ENCODE peak calls at places on chromosomes 4 and X, in ten cellular contexts. F is HCT116, P is GM23248, J is A549, N is lung, H is IMR-90, T is H9, R is endodermal cell, L is cardiac muscle cell, B is OCI-LY7. I is an unnamed sample.

GRCh38 chrX:119155416-119156035 is 27.9 kb upstream of the KIAA1210 start:
- DNase-seq in F (no peak), P (peak; percentile 83), J (peak; percentile 47), N (no peak), H (peak; percentile 40), T (no peak), R (no peak), L (no peak), B (no peak), I (no peak)

GRCh38 chr4:163540977-163541376 is 46.5 kb downstream of the TMA16 start:
- DNase-seq in F (no peak), P (peak; percentile 86), J (no peak), N (no peak), H (peak; percentile 95), T (no peak), R (no peak), L (no peak), B (no peak), I (peak; percentile 83)

GRCh38 chr4:157045507-157046127 is 30.3 kb upstream of the GLRB start:
- DNase-seq in F (peak; percentile 46), P (peak; percentile 77), J (peak; percentile 54), N (no peak), H (peak; percentile 80), T (peak; percentile 42), R (peak; percentile 54), L (peak; percentile 63), B (peak; percentile 7), I (peak; percentile 61)

GRCh38 chrX:154464806-154465365 is 6.8 kb downstream of the PLXNA3 start:
- DNase-seq in F (no peak), P (no peak), J (no peak), N (no peak), H (no peak), T (no peak), R (no peak), L (no peak), B (no peak), I (no peak)

GRCh38 chr4:103996059-103996458 is 276.3 kb upstream of the TACR3 start:
- DNase-seq in F (peak; percentile 56), P (no peak), J (peak; percentile 36), N (no peak), H (no peak), T (no peak), R (peak; percentile 42), L (no peak), B (no peak), I (no peak)

GRCh38 chr4:94762326-94762725 is 4.6 kb downstream of the BMPR1B start:
- DNase-seq in F (no peak), P (no peak), J (peak; percentile 84), N (no peak), H (no peak), T (no peak), R (no peak), L (no peak), B (no peak), I (no peak)

GRCh38 chrX:15820106-15821073 is 30.1 kb downstream of the ZRSR2 start:
- DNase-seq in F (no peak), P (no peak), J (no peak), N (no peak), H (peak; percentile 71), T (no peak), R (no peak), L (no peak), B (no peak), I (no peak)

GRCh38 chr4:153314915-153315314 is 29.6 kb upstream of the MND1 start:
- DNase-seq in F (no peak), P (no peak), J (no peak), N (no peak), H (no peak), T (no peak), R (no peak), L (no peak), B (no peak), I (no peak)

GRCh38 chr4:16065066-16065465 is 18.8 kb downstream of the PROM1 start:
- DNase-seq in F (no peak), P (no peak), J (no peak), N (no peak), H (no peak), T (no peak), R (peak; percentile 29), L (no peak), B (no peak), I (no peak)

GRCh38 chrX:77962068-77962902 is 7.2 kb downstream of the PGAM4 start:
- DNase-seq in F (no peak), P (no peak), J (no peak), N (no peak), H (peak; percentile 4), T (no peak), R (no peak), L (no peak), B (no peak), I (no peak)

GRCh38 chrX:139924696-139925094 is 8.2 kb downstream of the ATP11C start:
- DNase-seq in F (no peak), P (no peak), J (no peak), N (no peak), H (no peak), T (no peak), R (no peak), L (no peak), B (no peak), I (no peak)

GRCh38 chrX:149683966-149684730 is 27.7 kb upstream of the MAGEA11 start:
- DNase-seq in F (no peak), P (no peak), J (no peak), N (no peak), H (no peak), T (no peak), R (peak; percentile 40), L (no peak), B (no peak), I (no peak)

GRCh38 chr4:34720563-34720962 is 1523.8 kb downstream of the ARAP2 start:
- DNase-seq in F (peak; percentile 27), P (peak; percentile 60), J (peak; percentile 57), N (no peak), H (peak; percentile 24), T (no peak), R (no peak), L (peak; percentile 58), B (peak; percentile 10), I (no peak)

GRCh38 chr4:84870398-84871163 is 95.9 kb downstream of the WDFY3 start:
- DNase-seq in F (peak; percentile 50), P (peak; percentile 51), J (peak; percentile 27), N (no peak), H (peak; percentile 76), T (peak; percentile 70), R (peak; percentile 88), L (no peak), B (no peak), I (peak; percentile 20)

GRCh38 chrX:136138939-136139338 is 8.4 kb upstream of the FHL1 start:
- DNase-seq in F (no peak), P (no peak), J (no peak), N (no peak), H (no peak), T (no peak), R (no peak), L (no peak), B (no peak), I (no peak)

GRCh38 chr4:57719451-57719850 is 609.3 kb upstream of the IGFBP7 start:
- DNase-seq in F (no peak), P (no peak), J (no peak), N (no peak), H (no peak), T (no peak), R (no peak), L (no peak), B (no peak), I (no peak)
- H3K9me3 ChIP-seq in F (no peaks in the 10 kb centered on the region), P (no peaks in the 10 kb centered on the region), J (no peaks in the 10 kb centered on the region), N (no peaks in the 10 kb centered on the region), H (no peaks in the 10 kb centered on the region), T (no peaks in the 10 kb centered on the region), R (peaks cover under 1% of the 10 kb centered on the region), L (no peaks in the 10 kb centered on the region), B (no peaks in the 10 kb centered on the region), I (peaks cover under 1% of the 10 kb centered on the region)

GRCh38 chr4:19850909-19851308 is 400.8 kb upstream of the SLIT2 start:
- DNase-seq in F (peak; percentile 31), P (peak; percentile 93), J (peak; percentile 1), N (no peak), H (peak; percentile 93), T (no peak), R (no peak), L (no peak), B (no peak), I (peak; percentile 52)
- H3K9me3 ChIP-seq in F (no peaks in the 10 kb centered on the region), P (no peaks in the 10 kb centered on the region), J (no peaks in the 10 kb centered on the region), N (no peaks in the 10 kb centered on the region), H (peaks cover 5% of the 10 kb centered on the region), T (no peaks in the 10 kb centered on the region), R (no peaks in the 10 kb centered on the region), L (no peaks in the 10 kb centered on the region), B (no peaks in the 10 kb centered on the region), I (no peaks in the 10 kb centered on the region)

DNA sequence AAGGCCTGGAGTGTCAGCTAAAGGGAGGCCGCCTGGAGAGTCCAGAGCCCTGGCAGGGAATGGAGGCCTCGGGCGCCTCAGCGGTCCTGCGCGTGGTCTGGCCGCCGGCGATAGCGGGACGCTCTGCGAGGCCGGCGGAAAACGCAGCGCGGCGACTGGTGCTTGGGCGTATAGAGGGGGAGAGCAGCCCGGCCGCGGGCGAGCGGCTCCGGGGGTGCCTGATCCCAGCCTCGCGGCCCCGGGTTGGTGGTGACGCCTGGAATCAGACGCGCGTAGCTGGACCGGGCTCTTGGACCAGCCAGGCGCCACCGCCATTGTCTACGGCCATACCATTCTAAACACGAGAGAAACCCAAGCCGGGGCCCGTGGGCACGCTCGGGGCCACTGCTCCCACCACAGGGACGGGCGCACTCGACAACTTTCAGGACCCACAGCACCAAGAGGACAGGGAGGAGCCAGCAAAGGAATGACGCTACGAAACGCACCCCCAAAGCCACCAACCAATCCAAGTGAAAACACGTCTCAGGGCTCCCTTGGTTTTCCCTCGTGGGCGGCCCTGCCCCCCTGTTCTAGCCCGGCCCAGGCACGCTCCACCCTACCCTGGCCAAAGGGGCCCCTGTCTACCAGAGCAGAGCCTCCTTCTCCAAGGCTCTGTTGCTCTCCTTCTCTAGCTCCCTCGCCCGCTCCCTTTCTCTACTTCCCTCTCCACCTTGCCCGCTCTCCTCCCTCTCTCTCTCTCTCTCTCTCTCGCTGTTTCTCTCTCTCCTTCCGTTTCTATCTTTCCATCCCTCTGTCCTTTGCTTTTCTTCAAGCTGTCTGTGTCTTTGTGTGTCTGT is 7.8 kb downstream of the FRG2 start:
- DNase-seq in F (no peak), P (peak; percentile 15), J (no peak), N (no peak), H (no peak), T (peak; percentile 33), R (peak; percentile 52), L (no peak), B (no peak), I (no peak)
- H3K9me3 ChIP-seq in F (no peaks in the 10 kb centered on the region), P (no peaks in the 10 kb centered on the region), J (no peaks in the 10 kb centered on the region), N (no peaks in the 10 kb centered on the region), H (peaks cover 7% of the 10 kb centered on the region), T (peaks cover 27% of the 10 kb centered on the region), R (no peaks in the 10 kb centered on the region), L (no peaks in the 10 kb centered on the region), B (no peaks in the 10 kb centered on the region), I (peaks cover 31% of the 10 kb centered on the region)

DNA sequence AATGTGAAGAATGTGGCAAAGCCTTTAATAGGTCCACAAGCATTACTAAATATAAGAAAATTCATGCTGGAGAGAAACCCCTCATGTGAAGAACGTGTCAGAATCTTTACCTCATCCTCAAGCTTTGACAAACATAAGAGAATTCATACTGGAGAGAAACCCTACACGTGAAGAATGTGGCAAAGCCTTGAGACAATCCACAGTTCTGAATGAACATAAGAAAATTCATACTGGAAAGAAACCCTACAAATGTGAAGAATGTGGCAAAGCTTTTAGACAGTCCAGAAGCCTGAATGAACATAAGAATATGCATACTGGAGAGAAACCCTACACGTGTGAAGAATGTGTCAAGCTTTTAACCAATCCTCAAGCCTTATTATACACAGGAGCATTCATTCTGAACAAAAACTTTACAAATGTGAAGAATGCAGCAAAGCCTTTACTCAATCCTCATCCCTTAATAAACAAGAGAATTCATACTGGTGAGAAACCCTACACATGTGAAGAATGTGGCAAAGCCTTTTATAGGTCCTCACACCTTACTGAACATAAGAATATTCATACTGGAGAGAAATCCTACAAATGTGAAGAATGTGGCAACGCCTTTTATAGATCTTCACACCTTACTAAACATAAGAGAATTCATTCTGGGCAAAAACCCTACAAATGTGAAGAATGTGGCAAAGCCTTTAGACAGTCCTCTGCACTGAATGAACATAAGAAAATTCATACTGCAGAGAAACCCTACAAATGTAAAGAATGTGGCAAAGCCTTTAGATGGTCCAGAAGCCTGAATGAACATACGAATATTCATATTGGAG is 51.1 kb downstream of the ZNF732 start:
- DNase-seq in F (no peak), P (no peak), J (no peak), N (no peak), H (no peak), T (no peak), R (no peak), L (no peak), B (no peak), I (no peak)
- H3K9me3 ChIP-seq in F (peaks cover 19% of the 10 kb centered on the region), P (peaks cover 19% of the 10 kb centered on the region), J (peaks cover 21% of the 10 kb centered on the region), N (peaks cover 41% of the 10 kb centered on the region), H (peaks cover 21% of the 10 kb centered on the region), T (peaks cover 68% of the 10 kb centered on the region), R (peaks cover 98% of the 10 kb centered on the region), L (peaks cover 21% of the 10 kb centered on the region), B (peaks cover 65% of the 10 kb centered on the region), I (peaks cover 25% of the 10 kb centered on the region)